ENCODE peak calls at places on chromosomes 1 and 21, in nine cellular contexts. J is lower lobe of right lung, T is neural progenitor cell, V is fibroblast of lung, N is stomach, R is brain microvascular endothelial cell, A is WTC11, W is ovary, L is endothelial cell of umbilical vein. F is an unnamed sample.

GRCh38 chr1:198679535-198680173 is 40.8 kb downstream of the PTPRC start:
- DNase-seq in J (peak; percentile 44), T (no peak), V (no peak), N (no peak), R (no peak), A (no peak), W (no peak), L (no peak), F (no peak)

GRCh38 chr1:63824386-63824898 is 50.6 kb downstream of the ROR1 start:
- DNase-seq in J (no peak), T (no peak), V (no peak), N (no peak), R (no peak), A (no peak), W (no peak), L (no peak), F (no peak)

GRCh38 chr1:941027-941587 is 17.4 kb downstream of the SAMD11 start:
- DNase-seq in J (no peak), T (no peak), V (no peak), N (no peak), R (no peak), A (no peak), W (peak; percentile 61), L (no peak), F (no peak)

GRCh38 chr1:2340918-2341254 is 50.5 kb downstream of the MORN1 start:
- DNase-seq in J (no peak), T (no peak), V (no peak), N (no peak), R (no peak), A (no peak), W (no peak), L (no peak), F (no peak)

GRCh38 chr1:232635778-232636356 is 5.9 kb upstream of the SIPA1L2 start:
- DNase-seq in J (no peak), T (peak; percentile 66), V (peak; percentile 50), N (no peak), R (no peak), A (no peak), W (no peak), L (peak; percentile 59), F (peak; percentile 45)

GRCh38 chr1:229254910-229255541 is 15.9 kb upstream of the RAB4A start:
- DNase-seq in J (no peak), T (peak; percentile 46), V (no peak), N (no peak), R (no peak), A (no peak), W (no peak), L (no peak), F (no peak)

GRCh38 chr1:16397095-16397494 is 30.1 kb downstream of the SZRD1 start:
- DNase-seq in J (no peak), T (no peak), V (no peak), N (no peak), R (no peak), A (no peak), W (no peak), L (no peak), F (no peak)

GRCh38 chr1:15620155-15620545 is 2.9 kb downstream of the DDI2 start:
- DNase-seq in J (no peak), T (no peak), V (peak; percentile 41), N (no peak), R (peak; percentile 63), A (no peak), W (no peak), L (peak; percentile 76), F (peak; percentile 66)

GRCh38 chr1:3326516-3327388 is 127.7 kb upstream of the ARHGEF16 start:
- DNase-seq in J (no peak), T (no peak), V (no peak), N (no peak), R (no peak), A (no peak), W (no peak), L (no peak), F (no peak)

GRCh38 chr1:110254604-110255003 is 44.5 kb downstream of the KCNC4 start:
- DNase-seq in J (no peak), T (no peak), V (no peak), N (no peak), R (no peak), A (no peak), W (no peak), L (no peak), F (no peak)

GRCh38 chr1:207815913-207816312 is 64.1 kb downstream of the CD46 start:
- DNase-seq in J (no peak), T (no peak), V (peak; percentile 56), N (no peak), R (peak; percentile 36), A (no peak), W (no peak), L (no peak), F (no peak)

GRCh38 chr1:61922950-61923480 is 180.7 kb downstream of the PATJ start:
- DNase-seq in J (no peak), T (no peak), V (no peak), N (no peak), R (no peak), A (no peak), W (no peak), L (no peak), F (no peak)

GRCh38 chr1:61925591-61926298 is 183.5 kb downstream of the PATJ start:
- DNase-seq in J (no peak), T (no peak), V (no peak), N (no peak), R (no peak), A (no peak), W (no peak), L (no peak), F (no peak)

GRCh38 chr1:61926597-61926996 is 184.3 kb downstream of the PATJ start:
- DNase-seq in J (no peak), T (no peak), V (no peak), N (no peak), R (no peak), A (no peak), W (no peak), L (no peak), F (no peak)

GRCh38 chr1:61921435-61921834 is 179.2 kb downstream of the PATJ start:
- DNase-seq in J (no peak), T (no peak), V (no peak), N (no peak), R (peak; percentile 11), A (no peak), W (no peak), L (no peak), F (no peak)
- TF ChIP-seq CTCF in J (no peak), T (peak; percentile 45), V (peak; percentile 33), N (no peak), R (peak; percentile 48), A (no peak), W (no peak), L (peak; percentile 4), F (no peak)

GRCh38 chr1:201178718-201179117 is 11.9 kb upstream of the IGFN1 start:
- DNase-seq in J (no peak), T (no peak), V (no peak), N (no peak), R (no peak), A (no peak), W (no peak), L (no peak), F (no peak)

GRCh38 chr1:201181323-201181722 is 9.3 kb upstream of the IGFN1 start:
- DNase-seq in J (no peak), T (no peak), V (no peak), N (no peak), R (no peak), A (no peak), W (no peak), L (no peak), F (no peak)

GRCh38 chr1:201180133-201180532 is 10.5 kb upstream of the IGFN1 start:
- DNase-seq in J (no peak), T (no peak), V (no peak), N (no peak), R (no peak), A (no peak), W (no peak), L (no peak), F (no peak)

GRCh38 chr1:201181726-201182125 is 8.9 kb upstream of the IGFN1 start:
- DNase-seq in J (no peak), T (no peak), V (no peak), N (no peak), R (no peak), A (no peak), W (no peak), L (no peak), F (no peak)

DNA sequence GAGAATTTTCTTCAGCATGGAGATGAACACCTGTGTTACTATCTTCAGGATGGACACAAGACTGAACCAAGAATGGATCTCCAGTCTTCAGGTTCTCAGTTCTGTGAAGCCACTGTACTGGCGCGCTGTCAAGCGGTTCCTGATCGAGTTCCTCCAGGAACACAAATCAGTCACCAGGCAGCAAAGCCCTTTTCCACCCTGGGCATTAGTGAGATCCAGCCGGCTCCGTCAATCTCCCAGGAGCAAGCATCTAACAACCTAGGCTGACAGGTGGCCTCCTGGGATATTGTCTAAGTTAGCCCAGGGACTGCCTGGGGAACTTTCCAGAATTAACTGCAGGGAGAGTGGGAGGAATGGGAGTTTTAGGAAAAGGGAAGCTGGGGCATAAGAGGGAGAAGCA is 9.7 kb upstream of the IGFN1 start:
- DNase-seq in J (no peak), T (no peak), V (no peak), N (no peak), R (no peak), A (no peak), W (no peak), L (no peak), F (no peak)
- TF ChIP-seq CTCF in J (no peak), T (no peak), V (no peak), N (no peak), R (no peak), A (no peak), W (no peak), L (no peak), F (no peak)

DNA sequence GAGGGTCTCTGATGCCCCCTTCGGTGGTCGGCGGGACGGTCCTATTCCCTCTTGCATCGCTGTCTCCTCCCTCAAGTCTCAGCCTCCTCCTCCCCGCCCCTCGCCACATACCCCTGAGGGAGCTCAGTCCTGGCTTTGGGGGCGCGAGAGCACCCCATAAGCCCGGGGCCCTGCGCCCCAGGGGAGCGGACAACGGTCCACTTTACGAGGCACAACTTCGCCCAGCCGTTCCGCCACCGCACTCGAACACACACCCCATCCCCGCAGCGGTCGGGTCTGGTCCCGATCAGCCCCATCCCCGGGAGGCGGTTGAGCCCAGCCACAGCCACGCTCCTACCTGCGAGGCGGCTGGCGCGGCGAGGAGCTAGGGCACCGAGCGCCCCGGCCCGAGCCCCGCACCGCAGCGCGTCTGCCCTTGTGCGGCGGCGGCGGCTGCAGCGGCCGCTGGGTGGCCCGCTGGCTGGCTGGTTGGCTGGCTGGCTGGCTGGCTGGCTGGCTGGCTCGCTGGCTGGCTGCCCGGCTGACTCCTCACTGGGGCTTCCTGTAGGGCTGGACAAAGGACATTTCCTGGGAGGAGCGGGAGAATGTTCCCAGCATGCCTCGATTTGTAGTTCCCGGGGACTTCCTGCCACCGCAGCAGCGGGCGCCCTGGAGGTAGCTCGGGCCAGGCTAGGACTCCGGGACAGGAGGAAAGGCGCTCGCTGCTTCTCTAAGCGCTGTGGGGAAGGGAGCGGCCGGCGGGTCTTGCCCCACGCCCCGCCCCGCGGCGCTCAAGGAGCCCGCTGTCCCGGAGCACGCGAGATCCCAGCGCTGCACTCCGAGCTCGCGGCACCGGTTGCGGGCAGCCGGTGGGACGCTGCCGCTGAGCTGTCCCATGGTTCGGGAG is at the start of gene ZNF697:
- DNase-seq in J (peak; percentile 97), T (peak; percentile 95), V (peak; percentile 98), N (peak; percentile 99), R (peak; percentile 97), A (peak; percentile 90), W (peak; percentile 97), L (peak; percentile 98), F (peak; percentile 96)
- TF ChIP-seq CTCF in J (no peak), T (peak; percentile 55), V (peak; percentile 60), N (no peak), R (peak; percentile 59), A (peak; percentile 46), W (peak; percentile 42), L (peak; percentile 71), F (peak; percentile 51)

GRCh38 chr21:40841524-40842196 is 5.3 kb downstream of the DSCAM start:
- DNase-seq in J (peak; percentile 65), T (peak; percentile 85), V (peak; percentile 40), N (peak; percentile 67), R (no peak), A (peak; percentile 78), W (no peak), L (no peak), F (no peak)
- TF ChIP-seq CTCF in J (peak; percentile 48), T (peak; percentile 65), V (no peak), N (no peak), R (peak; percentile 64), A (no peak), W (no peak), L (no peak), F (no peak)

F was measured in RWPE1.